ENCODE peak calls at places on chromosomes 12 and 14, in four cellular contexts. I, K, U and W are unnamed samples.

GRCh38 chr14:105974902-105975301 is 448.5 kb downstream of the TMEM121 start:
- DNase-seq in I (no peak), K (no peak), U (peak; percentile 39), W (no peak)

GRCh38 chr12:124487065-124487833 is 80.2 kb downstream of the NCOR2 start:
- DNase-seq in I (no peak), K (no peak), U (no peak), W (peak; percentile 77)

GRCh38 chr12:45327823-45328383 is 112.0 kb downstream of the ANO6 start:
- DNase-seq in I (no peak), K (no peak), U (peak; percentile 56), W (no peak)

GRCh38 chr14:33017016-33017415 is 78.3 kb downstream of the NPAS3 start:
- DNase-seq in I (no peak), K (no peak), U (no peak), W (no peak)

GRCh38 chr12:47080725-47081502 is 1.2 kb upstream of the AMIGO2 start:
- DNase-seq in I (no peak), K (no peak), U (peak; percentile 79), W (peak; percentile 47)

GRCh38 chr12:124392271-124392990 is 97.5 kb downstream of the RFLNA start:
- DNase-seq in I (no peak), K (no peak), U (peak; percentile 24), W (peak; percentile 77)

GRCh38 chr14:86999076-86999475 is 993.9 kb downstream of the GALC start:
- DNase-seq in I (no peak), K (no peak), U (no peak), W (no peak)

GRCh38 chr12:14635776-14636175 is 60.6 kb downstream of the GUCY2C start:
- DNase-seq in I (no peak), K (no peak), U (no peak), W (no peak)

GRCh38 chr12:58812229-58812628 is 108.1 kb downstream of the LRIG3 start:
- DNase-seq in I (no peak), K (no peak), U (no peak), W (no peak)

GRCh38 chr12:120199595-120200306 is 1.2 kb downstream of the RPLP0 start:
- DNase-seq in I (no peak), K (no peak), U (peak; percentile 55), W (no peak)

GRCh38 chr12:121034906-121035305 is 4.1 kb downstream of the OASL start:
- DNase-seq in I (no peak), K (no peak), U (no peak), W (no peak)

GRCh38 chr12:3574986-3575385 is 84.0 kb downstream of the PRMT8 start:
- DNase-seq in I (no peak), K (no peak), U (no peak), W (no peak)

GRCh38 chr12:57766464-57767311 is at the start of gene CYP27B1:
- DNase-seq in I (no peak), K (no peak), U (no peak), W (no peak)

GRCh38 chr12:56565510-56566101 is 44.0 kb downstream of the RBMS2 start:
- DNase-seq in I (no peak), K (no peak), U (peak; percentile 39), W (peak; percentile 35)

GRCh38 chr12:96398422-96399080 is 1.7 kb downstream of the CDK17 start:
- DNase-seq in I (no peak), K (no peak), U (no peak), W (peak; percentile 52)

GRCh38 chr12:1350934-1351240 is 243.5 kb downstream of the FBXL14 start:
- DNase-seq in I (no peak), K (no peak), U (peak; percentile 18), W (no peak)

GRCh38 chr12:23204933-23205778 is 580.2 kb downstream of the ETNK1 start:
- DNase-seq in I (peak; percentile 65), K (peak; percentile 20), U (peak; percentile 22), W (peak; percentile 79)